ENCODE peak calls at places on chromosomes 2 and 18, in six cellular contexts. V is upper lobe of right lung, C is SK-N-SH, K is PC-3, A is thoracic aorta, I is lower lobe of right lung. L is an unnamed sample. For H3K4me1 and H3K9me3, the result is how much of the 10 kb centered on the place peaks cover.

GRCh38 chr2:170073288-170073687 is 104.7 kb upstream of the MYO3B start:
- DNase-seq in V (no peak), C (peak), K (peak), A (no peak), I (no peak), L (no peak)

GRCh38 chr2:201363857-201364560 is 6.9 kb upstream of the FLACC1 start:
- DNase-seq in V (no peak), C (peak), K (peak), A (no peak), I (no peak), L (no peak)

GRCh38 chr18:46555724-46556123 is 101.3 kb downstream of the LOXHD1 start:
- DNase-seq in V (no peak), C (peak), K (peak), A (no peak), I (no peak), L (no peak)

GRCh38 chr2:71538241-71538640 is 84.9 kb downstream of the DYSF start:
- DNase-seq in V (peak), C (no peak), K (no peak), A (no peak), I (no peak), L (no peak)

GRCh38 chr2:217919781-217920351 is 82.9 kb downstream of the TNS1 start:
- DNase-seq in V (no peak), C (no peak), K (no peak), A (no peak), I (peak), L (no peak)

GRCh38 chr2:18898271-18898670 is 308.9 kb upstream of the NT5C1B start:
- DNase-seq in V (no peak), C (no peak), K (no peak), A (no peak), I (no peak), L (no peak)

GRCh38 chr2:217920879-217921603 is 81.8 kb downstream of the TNS1 start:
- DNase-seq in V (no peak), C (peak), K (no peak), A (no peak), I (no peak), L (no peak)

GRCh38 chr2:112884869-112885502 is 26.0 kb upstream of the IL37 start:
- DNase-seq in V (no peak), C (peak), K (peak), A (no peak), I (peak), L (no peak)

GRCh38 chr2:10196275-10196892 is 73.8 kb downstream of the RRM2 start:
- DNase-seq in V (no peak), C (peak), K (no peak), A (no peak), I (no peak), L (no peak)

GRCh38 chr2:190216829-190217228 is 102.8 kb downstream of the HIBCH start:
- DNase-seq in V (no peak), C (peak), K (no peak), A (no peak), I (no peak), L (no peak)

GRCh38 chr2:220057922-220058321 is 430.5 kb downstream of the SLC4A3 start:
- DNase-seq in V (no peak), C (no peak), K (no peak), A (no peak), I (no peak), L (no peak)

GRCh38 chr2:184463102-184463865 is 135.0 kb upstream of the ZNF804A start:
- DNase-seq in V (no peak), C (no peak), K (no peak), A (no peak), I (no peak), L (no peak)

GRCh38 chr2:26269571-26270170 is 24.9 kb downstream of the HADHB start:
- DNase-seq in V (no peak), C (no peak), K (peak), A (no peak), I (no peak), L (no peak)

GRCh38 chr18:54692463-54692862 is 101.4 kb downstream of the DYNAP start:
- DNase-seq in V (no peak), C (no peak), K (no peak), A (no peak), I (no peak), L (no peak)

GRCh38 chr2:225938991-225939390 is 539.5 kb downstream of the NYAP2 start:
- DNase-seq in V (no peak), C (no peak), K (no peak), A (no peak), I (no peak), L (no peak)

GRCh38 chr18:32200766-32201165 is 10.9 kb downstream of the MEP1B start:
- DNase-seq in V (no peak), C (peak), K (no peak), A (no peak), I (no peak), L (no peak)

GRCh38 chr2:3503483-3503882 is 15.8 kb downstream of the ADI1 start:
- DNase-seq in V (no peak), C (no peak), K (no peak), A (no peak), I (no peak), L (no peak)

GRCh38 chr2:129698593-129698992 is 280.9 kb upstream of the RAB6C start:
- DNase-seq in V (no peak), C (no peak), K (no peak), A (no peak), I (no peak), L (no peak)

GRCh38 chr2:46872876-46873631 is 42.6 kb downstream of the MCFD2 start:
- DNase-seq in V (no peak), C (no peak), K (no peak), A (no peak), I (no peak), L (no peak)

GRCh38 chr2:226797289-226797988 is 2.2 kb downstream of the IRS1 start:
- DNase-seq in V (peak), C (peak), K (peak), A (no peak), I (peak), L (peak)

GRCh38 chr18:67478249-67478648 is 38.3 kb downstream of the DSEL start:
- DNase-seq in V (no peak), C (no peak), K (no peak), A (no peak), I (no peak), L (no peak)

GRCh38 chr2:223599646-223600009 is 2.5 kb downstream of the SCG2 start:
- DNase-seq in V (no peak), C (no peak), K (no peak), A (no peak), I (no peak), L (no peak)

DNA sequence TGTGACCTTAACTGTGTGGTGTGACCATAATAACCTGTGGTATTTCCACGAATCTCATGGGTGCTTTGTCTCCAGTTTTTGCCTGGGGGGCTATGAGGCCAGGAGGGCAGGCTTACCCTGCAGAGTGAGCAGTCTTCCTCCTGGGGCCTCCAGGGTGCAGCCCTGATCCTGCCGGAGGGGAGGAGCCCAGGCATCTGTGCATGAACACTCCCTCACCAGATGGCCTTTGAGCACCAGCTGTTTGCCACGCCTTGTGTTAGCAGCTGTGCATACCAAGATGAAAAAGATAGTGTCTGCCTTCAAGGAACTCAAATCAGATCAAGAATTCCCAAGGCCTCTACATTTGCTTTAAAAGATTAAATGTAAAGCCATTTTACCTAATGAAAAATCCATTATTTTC is 75.0 kb upstream of the RBM44 start:
- DNase-seq in V (no peak), C (peak), K (peak), A (no peak), I (no peak), L (peak)
- TF ChIP-seq CTCF in V (no peak), C (no peak), K (peak), A (no peak), I (no peak), L (no peak)

DNA sequence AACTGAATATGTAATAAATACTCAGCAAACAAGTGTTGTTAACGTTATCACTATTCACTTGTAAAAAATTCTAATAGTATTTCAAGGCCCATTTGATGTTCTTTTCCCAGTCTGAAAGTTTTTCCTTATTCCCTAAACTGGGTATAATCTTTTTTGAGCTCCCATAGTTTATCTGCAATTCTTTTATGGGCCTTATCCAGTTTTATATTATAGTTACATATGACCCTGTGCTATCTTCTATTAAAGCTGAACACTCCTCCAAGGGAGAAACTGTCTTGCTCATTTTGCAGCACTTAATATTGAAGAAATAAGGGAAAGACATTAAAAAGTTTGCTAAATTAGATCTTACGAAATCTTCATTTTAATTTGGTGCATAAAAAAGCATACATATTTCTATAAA is 13.9 kb downstream of the PELI1 start:
- DNase-seq in V (no peak), C (no peak), K (no peak), A (no peak), I (no peak), L (no peak)
- H3K4me1 ChIP-seq in V (under half), C (under half), K (under half), A (under half), I (under half), L (under half)

GRCh38 chr2:44663471-44664073 is 277.9 kb upstream of the SIX3 start:
- DNase-seq in V (no peak), C (no peak), K (no peak), A (no peak), I (no peak), L (no peak)
- H3K9me3 ChIP-seq in V (under half), C (under half), K (under half), A (under half), I (under half), L (under half)

DNA sequence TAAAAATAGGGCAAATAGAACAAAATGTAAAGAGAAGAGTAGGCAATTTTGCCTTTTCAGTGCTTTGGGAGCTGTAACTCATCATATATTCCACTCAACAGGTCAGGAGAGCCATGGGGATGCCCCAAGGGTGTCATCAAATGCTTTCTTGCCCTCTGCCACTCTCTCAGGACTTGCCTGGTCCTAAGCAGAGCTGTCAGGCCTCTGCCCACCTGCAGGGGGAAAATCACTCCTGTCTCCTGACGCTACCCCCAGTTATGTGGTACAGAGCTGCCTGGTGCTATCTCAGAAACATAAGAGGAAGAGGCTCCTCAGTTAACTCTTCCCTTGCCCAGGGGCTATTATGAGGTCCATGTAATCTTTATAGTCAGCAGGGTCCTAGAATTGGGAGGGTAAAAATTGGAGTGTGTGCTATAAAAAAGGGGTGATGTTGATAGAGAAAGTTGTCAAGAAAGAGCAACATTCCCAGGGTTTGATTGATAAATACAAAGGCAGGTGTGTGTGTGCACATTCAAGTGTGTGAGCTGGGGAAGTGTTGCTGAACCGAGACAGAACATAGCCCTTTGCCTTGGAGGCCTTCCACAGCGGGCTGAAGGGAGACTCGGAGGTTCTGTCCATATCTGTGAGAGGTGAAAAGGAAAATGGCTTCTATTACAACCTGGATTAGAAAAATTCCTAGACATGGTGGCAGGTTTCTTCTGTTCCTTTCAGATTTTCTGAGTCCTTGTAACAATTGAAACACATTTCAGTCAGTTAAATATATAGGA is 25.4 kb downstream of the PTPRM start:
- DNase-seq in V (no peak), C (peak), K (no peak), A (no peak), I (no peak), L (no peak)
- TF ChIP-seq CTCF in V (no peak), C (no peak), K (peak), A (no peak), I (no peak), L (peak)

DNA sequence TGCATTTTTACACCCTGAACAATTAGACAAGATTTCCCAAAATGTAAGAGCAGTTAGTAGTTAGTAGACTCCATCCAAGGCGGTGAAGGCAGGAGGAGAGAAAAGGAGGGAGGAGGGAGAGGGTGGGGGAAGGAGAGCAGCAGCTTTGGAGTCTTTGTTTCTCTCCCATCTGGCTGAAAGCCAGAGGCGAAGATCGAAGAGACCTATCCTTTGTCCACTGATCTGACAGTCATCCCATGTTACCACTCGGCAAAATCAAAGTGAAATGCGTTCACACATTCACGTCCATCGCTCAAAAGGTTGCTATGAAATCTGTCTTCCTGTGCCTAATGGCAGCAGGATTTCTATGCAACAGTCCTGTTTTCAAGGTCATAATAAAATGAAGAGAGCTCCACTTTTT is 90.3 kb upstream of the KLF7 start:
- DNase-seq in V (no peak), C (no peak), K (no peak), A (no peak), I (no peak), L (no peak)
- H3K4me1 ChIP-seq in V (under half), C (half or more), K (half or more), A (under half), I (half or more), L (under half)

GRCh38 chr2:183404392-183404791 is 280.1 kb downstream of the NUP35 start:
- DNase-seq in V (peak), C (no peak), K (no peak), A (no peak), I (peak), L (no peak)
- H3K9me3 ChIP-seq in V (under half), C (under half), K (under half), A (under half), I (under half), L (under half)

DNA sequence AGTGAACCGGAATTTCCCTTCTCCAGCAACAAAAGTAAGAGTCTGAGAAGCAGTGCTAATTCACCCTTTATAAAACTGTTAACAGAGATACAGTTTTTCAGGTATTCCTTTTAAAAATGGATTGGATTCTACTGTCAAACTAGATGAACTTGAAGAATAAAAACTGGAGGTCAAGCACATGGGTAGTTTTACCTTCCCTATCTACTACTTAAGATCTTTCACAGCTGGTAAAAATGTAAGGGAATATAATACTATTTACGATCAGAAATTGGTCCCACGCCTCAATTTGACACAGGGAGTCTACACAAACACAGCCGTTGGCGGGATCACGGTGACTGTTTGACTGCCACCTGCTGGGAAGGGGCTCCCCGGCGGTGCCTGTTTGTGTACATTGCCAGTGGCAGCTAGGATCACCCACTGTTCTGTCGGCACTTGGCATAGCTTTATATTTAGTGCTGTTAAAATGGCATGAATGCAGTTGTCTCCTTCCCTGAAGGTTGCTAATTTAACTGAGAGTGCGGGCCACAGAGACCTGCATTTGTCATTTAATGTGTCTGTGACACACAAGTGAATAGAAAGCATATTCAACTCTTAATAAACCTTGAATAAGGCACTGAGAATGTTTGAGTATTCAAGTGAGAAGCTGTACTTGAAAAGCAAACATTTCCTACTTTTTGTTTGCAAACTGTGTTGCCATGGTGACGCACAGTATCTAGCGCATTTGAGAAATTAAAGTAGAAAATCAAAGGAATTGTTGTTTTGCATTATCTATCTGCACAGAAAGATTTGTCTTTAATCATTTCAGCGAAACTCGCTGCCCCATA is 59.6 kb downstream of the ABCG8 start:
- DNase-seq in V (peak), C (peak), K (no peak), A (no peak), I (peak), L (no peak)
- TF ChIP-seq CTCF in V (peak), C (peak), K (peak), A (no peak), I (peak), L (no peak)

GRCh38 chr2:157790780-157791179 is 85.3 kb downstream of the ACVR1 start:
- DNase-seq in V (no peak), C (no peak), K (no peak), A (no peak), I (no peak), L (no peak)
- H3K4me1 ChIP-seq in V (under half), C (under half), K (under half), A (under half), I (under half), L (under half)

GRCh38 chr18:79935499-79935898 is 16.0 kb downstream of the SLC66A2 start:
- DNase-seq in V (no peak), C (no peak), K (no peak), A (no peak), I (peak), L (no peak)
- H3K9me3 ChIP-seq in V (under half), C (under half), K (under half), A (under half), I (under half), L (under half)

GRCh38 chr2:74325815-74326214 is 17.4 kb downstream of the SLC4A5 start:
- DNase-seq in V (no peak), C (no peak), K (no peak), A (no peak), I (no peak), L (no peak)
- TF ChIP-seq CTCF in V (no peak), C (no peak), K (no peak), A (no peak), I (no peak), L (no peak)

L was measured in right atrium auricular region.